ENCODE peak calls at places on chromosomes 1 and 21, in four cellular contexts. D is AG09319, A is right atrium auricular region, W is lower leg skin. Z is an unnamed sample.

GRCh38 chr1:243549791-243550190 is 293.9 kb downstream of the SDCCAG8 start:
- DNase-seq in D (no peak), W (no peak), A (no peak), Z (no peak)

GRCh38 chr21:31873275-31873695 is 465 bp downstream of the HUNK start:
- DNase-seq in W (peak), A (no peak), D (no peak), Z (no peak)

GRCh38 chr1:51311826-51312225 is 18.5 kb downstream of the TTC39A start:
- DNase-seq in D (no peak), A (no peak), W (no peak), Z (no peak)

GRCh38 chr1:2824999-2825398 is 23.5 kb upstream of the TTC34 start:
- DNase-seq in A (no peak), W (no peak), D (no peak), Z (no peak)

GRCh38 chr1:116299248-116299647 is 73.8 kb upstream of the ATP1A1 start:
- DNase-seq in A (no peak), W (no peak), D (no peak), Z (no peak)

GRCh38 chr21:35138665-35139381 is 89.7 kb upstream of the RUNX1 start:
- DNase-seq in D (no peak), W (no peak), A (no peak), Z (peak)

GRCh38 chr1:169110691-169111447 is 4.4 kb downstream of the ATP1B1 start:
- DNase-seq in W (no peak), A (no peak), D (no peak), Z (no peak)

GRCh38 chr1:95384570-95384969 is 150.6 kb downstream of the RWDD3 start:
- DNase-seq in A (no peak), D (no peak), W (no peak), Z (no peak)

GRCh38 chr1:28141685-28142084 is 34.8 kb downstream of the PTAFR start:
- DNase-seq in D (no peak), W (no peak), A (no peak), Z (no peak)

GRCh38 chr1:101738475-101738874 is 258.3 kb downstream of the OLFM3 start:
- DNase-seq in W (no peak), A (no peak), D (peak), Z (no peak)

GRCh38 chr1:23370270-23370743 is 671 bp upstream of the ZNF436 start:
- DNase-seq in W (no peak), A (no peak), D (no peak), Z (no peak)

GRCh38 chr1:159925713-159926066 is 383 bp upstream of the TAGLN2 start:
- DNase-seq in W (no peak), D (no peak), A (peak), Z (peak)

GRCh38 chr1:225460021-225460736 is 32.3 kb upstream of the LBR start:
- DNase-seq in A (no peak), W (no peak), D (no peak), Z (no peak)

GRCh38 chr1:221171768-221172167 is 292.5 kb downstream of the HLX start:
- DNase-seq in D (no peak), W (no peak), A (no peak), Z (no peak)

GRCh38 chr1:41806472-41807155 is 112.1 kb downstream of the HIVEP3 start:
- DNase-seq in A (no peak), W (no peak), D (no peak), Z (no peak)

GRCh38 chr1:244712669-244713068 is 59.7 kb downstream of the DESI2 start:
- DNase-seq in A (no peak), W (no peak), D (no peak), Z (no peak)

GRCh38 chr1:67713071-67713806 is 28.2 kb downstream of the GADD45A start:
- DNase-seq in A (no peak), W (no peak), D (no peak), Z (no peak)

GRCh38 chr1:8047686-8048522 is 21.8 kb upstream of the ERRFI1 start:
- DNase-seq in D (peak), W (no peak), A (no peak), Z (no peak)

GRCh38 chr1:204131978-204132377 is 19.9 kb downstream of the ETNK2 start:
- DNase-seq in W (no peak), A (no peak), D (no peak), Z (no peak)